ENCODE peak calls at places on chromosomes 11 and 22, in six cellular contexts. One of them, this sample, is unnamed.

GRCh38 chr22:49469896-49470740 is 357.6 kb downstream of the BRD1 start:
- DNase-seq in brain microvascular endothelial cell: no peak
- DNase-seq in cardiac muscle cell: no peak
- DNase-seq in Panc1: no peak
- DNase-seq in gastrocnemius medialis: no peak
- DNase-seq in AG04450: no peak
- DNase-seq in this sample: no peak

GRCh38 chr22:28923826-28924732 is 40.7 kb downstream of the ZNRF3 start:
- DNase-seq in brain microvascular endothelial cell: no peak
- DNase-seq in cardiac muscle cell: no peak
- DNase-seq in Panc1: no peak
- DNase-seq in gastrocnemius medialis: peak
- DNase-seq in AG04450: no peak
- DNase-seq in this sample: no peak

GRCh38 chr11:2772544-2773031 is 72.8 kb upstream of the KCNQ1OT1 start:
- DNase-seq in brain microvascular endothelial cell: peak
- DNase-seq in cardiac muscle cell: peak
- DNase-seq in Panc1: no peak
- DNase-seq in gastrocnemius medialis: no peak
- DNase-seq in AG04450: peak
- DNase-seq in this sample: no peak

GRCh38 chr11:72373163-72373562 is 61.2 kb downstream of the CLPB start:
- DNase-seq in brain microvascular endothelial cell: no peak
- DNase-seq in cardiac muscle cell: no peak
- DNase-seq in Panc1: no peak
- DNase-seq in gastrocnemius medialis: no peak
- DNase-seq in AG04450: no peak
- DNase-seq in this sample: no peak

GRCh38 chr11:121889168-121889567 is 226.8 kb downstream of the BLID start:
- DNase-seq in brain microvascular endothelial cell: no peak
- DNase-seq in cardiac muscle cell: no peak
- DNase-seq in Panc1: no peak
- DNase-seq in gastrocnemius medialis: no peak
- DNase-seq in AG04450: no peak
- DNase-seq in this sample: no peak

GRCh38 chr11:2787816-2788750 is 88.3 kb upstream of the KCNQ1OT1 start:
- DNase-seq in brain microvascular endothelial cell: no peak
- DNase-seq in cardiac muscle cell: no peak
- DNase-seq in Panc1: no peak
- DNase-seq in gastrocnemius medialis: no peak
- DNase-seq in AG04450: no peak
- DNase-seq in this sample: no peak

GRCh38 chr22:42560381-42560780 is 6.6 kb downstream of the SERHL2 start:
- DNase-seq in brain microvascular endothelial cell: no peak
- DNase-seq in cardiac muscle cell: no peak
- DNase-seq in Panc1: no peak
- DNase-seq in gastrocnemius medialis: no peak
- DNase-seq in AG04450: no peak
- DNase-seq in this sample: no peak

GRCh38 chr22:46084943-46085830 is 65.1 kb upstream of the PPARA start:
- DNase-seq in brain microvascular endothelial cell: no peak
- DNase-seq in cardiac muscle cell: peak
- DNase-seq in Panc1: no peak
- DNase-seq in gastrocnemius medialis: peak
- DNase-seq in AG04450: no peak
- DNase-seq in this sample: no peak

GRCh38 chr11:92122561-92122960 is 102.1 kb upstream of the FAT3 start:
- DNase-seq in brain microvascular endothelial cell: no peak
- DNase-seq in cardiac muscle cell: no peak
- DNase-seq in Panc1: no peak
- DNase-seq in gastrocnemius medialis: no peak
- DNase-seq in AG04450: no peak
- DNase-seq in this sample: no peak

GRCh38 chr11:63915961-63916836 is 765 bp downstream of the RCOR2 start:
- DNase-seq in brain microvascular endothelial cell: no peak
- DNase-seq in cardiac muscle cell: peak
- DNase-seq in Panc1: no peak
- DNase-seq in gastrocnemius medialis: no peak
- DNase-seq in AG04450: no peak
- DNase-seq in this sample: no peak

GRCh38 chr11:102289510-102290078 is 27.7 kb upstream of the BIRC3 start:
- DNase-seq in brain microvascular endothelial cell: no peak
- DNase-seq in cardiac muscle cell: no peak
- DNase-seq in Panc1: no peak
- DNase-seq in gastrocnemius medialis: no peak
- DNase-seq in AG04450: no peak
- DNase-seq in this sample: no peak

GRCh38 chr11:14370496-14370895 is 11.5 kb upstream of the RRAS2 start:
- DNase-seq in brain microvascular endothelial cell: no peak
- DNase-seq in cardiac muscle cell: no peak
- DNase-seq in Panc1: no peak
- DNase-seq in gastrocnemius medialis: no peak
- DNase-seq in AG04450: no peak
- DNase-seq in this sample: no peak

GRCh38 chr11:86902345-86902744 is 52.9 kb downstream of the FZD4 start:
- DNase-seq in brain microvascular endothelial cell: no peak
- DNase-seq in cardiac muscle cell: no peak
- DNase-seq in Panc1: no peak
- DNase-seq in gastrocnemius medialis: no peak
- DNase-seq in AG04450: no peak
- DNase-seq in this sample: no peak

GRCh38 chr11:64119748-64120147 is 46.2 kb downstream of the MACROD1 start:
- DNase-seq in brain microvascular endothelial cell: no peak
- DNase-seq in cardiac muscle cell: no peak
- DNase-seq in Panc1: no peak
- DNase-seq in gastrocnemius medialis: no peak
- DNase-seq in AG04450: no peak
- DNase-seq in this sample: no peak

GRCh38 chr11:16767957-16768356 is 29.5 kb downstream of the C11orf58 start:
- DNase-seq in brain microvascular endothelial cell: no peak
- DNase-seq in cardiac muscle cell: no peak
- DNase-seq in Panc1: no peak
- DNase-seq in gastrocnemius medialis: no peak
- DNase-seq in AG04450: no peak
- DNase-seq in this sample: no peak

GRCh38 chr11:17765381-17766359 is 31.1 kb downstream of the KCNC1 start:
- DNase-seq in brain microvascular endothelial cell: no peak
- DNase-seq in cardiac muscle cell: no peak
- DNase-seq in Panc1: no peak
- DNase-seq in gastrocnemius medialis: no peak
- DNase-seq in AG04450: no peak
- DNase-seq in this sample: no peak

GRCh38 chr11:107623183-107623582 is 32.2 kb downstream of the ELMOD1 start:
- DNase-seq in brain microvascular endothelial cell: no peak
- DNase-seq in cardiac muscle cell: no peak
- DNase-seq in Panc1: no peak
- DNase-seq in gastrocnemius medialis: no peak
- DNase-seq in AG04450: no peak
- DNase-seq in this sample: no peak

GRCh38 chr11:76835928-76836612 is 24.6 kb upstream of the ACER3 start:
- DNase-seq in brain microvascular endothelial cell: no peak
- DNase-seq in cardiac muscle cell: peak
- DNase-seq in Panc1: no peak
- DNase-seq in gastrocnemius medialis: no peak
- DNase-seq in AG04450: peak
- DNase-seq in this sample: peak

GRCh38 chr11:100640646-100641045 is 46.4 kb upstream of the ARHGAP42 start:
- DNase-seq in brain microvascular endothelial cell: no peak
- DNase-seq in cardiac muscle cell: no peak
- DNase-seq in Panc1: no peak
- DNase-seq in gastrocnemius medialis: no peak
- DNase-seq in AG04450: no peak
- DNase-seq in this sample: no peak

GRCh38 chr22:19896665-19897355 is 42.1 kb upstream of the GNB1L start:
- DNase-seq in brain microvascular endothelial cell: no peak
- DNase-seq in cardiac muscle cell: no peak
- DNase-seq in Panc1: no peak
- DNase-seq in gastrocnemius medialis: no peak
- DNase-seq in AG04450: no peak
- DNase-seq in this sample: no peak

GRCh38 chr11:11937433-11937832 is 71.0 kb downstream of the DKK3 start:
- DNase-seq in brain microvascular endothelial cell: no peak
- DNase-seq in cardiac muscle cell: peak
- DNase-seq in Panc1: no peak
- DNase-seq in gastrocnemius medialis: no peak
- DNase-seq in AG04450: no peak
- DNase-seq in this sample: no peak

DNA sequence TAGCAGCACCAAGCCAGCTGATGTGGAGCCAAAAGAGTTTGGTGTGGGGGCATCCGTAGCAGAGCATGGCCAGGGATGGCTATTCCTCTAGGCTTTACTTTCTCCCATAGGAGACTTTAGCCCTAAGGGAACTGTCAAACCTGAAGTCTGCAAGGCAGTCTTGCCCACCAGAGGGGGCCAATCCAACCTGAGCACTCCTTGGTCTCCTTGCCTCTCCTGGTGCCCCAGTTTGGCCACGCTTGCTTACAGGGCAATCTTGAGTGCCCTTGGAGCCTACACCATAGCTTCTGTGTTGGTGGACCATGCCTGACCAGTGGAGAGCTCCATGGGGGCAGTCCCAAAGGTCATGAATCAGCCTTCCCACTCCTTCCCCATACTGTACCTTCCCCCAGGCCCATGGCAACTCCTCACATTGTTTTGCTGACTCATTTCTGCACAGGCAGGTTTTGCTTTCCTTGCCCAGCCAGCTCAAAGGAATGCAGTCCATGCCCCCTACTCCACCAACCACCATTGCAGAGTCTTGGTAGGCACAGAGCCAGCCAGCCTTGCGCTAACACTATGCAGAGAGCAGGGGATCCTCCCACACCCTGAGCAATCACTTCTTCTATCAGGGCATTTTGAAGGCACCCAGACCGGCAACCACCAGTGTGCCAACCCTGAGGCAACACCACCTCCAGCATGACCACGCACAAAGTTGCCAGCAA is 1421.2 kb upstream of the RAG2 start:
- DNase-seq in brain microvascular endothelial cell: no peak
- DNase-seq in cardiac muscle cell: peak
- DNase-seq in Panc1: no peak
- DNase-seq in gastrocnemius medialis: no peak
- DNase-seq in AG04450: no peak
- DNase-seq in this sample: no peak
- TF ChIP-seq CTCF in brain microvascular endothelial cell: peak
- TF ChIP-seq CTCF in cardiac muscle cell: peak
- TF ChIP-seq CTCF in Panc1: no peak
- TF ChIP-seq CTCF in gastrocnemius medialis: no peak
- TF ChIP-seq CTCF in AG04450: no peak
- TF ChIP-seq CTCF in this sample: no peak

DNA sequence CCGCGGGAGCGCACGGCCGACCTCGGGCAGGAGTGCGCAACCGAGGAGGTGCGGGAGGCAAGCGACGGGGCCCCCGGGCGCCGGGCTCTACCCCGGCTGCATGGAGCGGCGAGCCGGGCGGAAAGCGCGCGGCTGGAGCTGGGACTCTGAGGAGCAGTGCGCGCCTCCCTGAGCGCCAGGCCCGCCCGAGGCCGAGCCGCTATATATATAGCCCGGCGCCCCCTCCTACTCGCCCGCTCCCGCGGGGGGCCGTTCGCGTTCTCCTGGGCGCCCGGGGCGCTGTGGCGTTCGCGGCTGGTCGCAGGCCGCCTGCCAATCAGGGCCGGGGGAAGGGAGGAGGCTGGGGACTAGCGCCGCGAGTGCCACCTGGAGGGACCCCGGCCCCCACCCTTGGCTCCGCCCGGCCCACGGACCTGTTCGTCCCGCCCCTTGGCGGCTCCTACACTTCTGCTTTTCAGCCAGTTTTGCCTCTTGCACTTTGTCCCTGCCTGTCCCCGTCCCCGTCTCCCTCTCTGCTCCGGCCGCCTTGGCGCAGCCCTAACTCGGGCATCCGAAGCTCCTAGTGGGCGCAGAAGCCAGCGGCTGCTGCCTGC is at the start of gene FGF4:
- DNase-seq in brain microvascular endothelial cell: no peak
- DNase-seq in cardiac muscle cell: no peak
- DNase-seq in Panc1: no peak
- DNase-seq in gastrocnemius medialis: no peak
- DNase-seq in AG04450: no peak
- DNase-seq in this sample: no peak
- H3K4me3 ChIP-seq in brain microvascular endothelial cell: no peak
- H3K4me3 ChIP-seq in cardiac muscle cell: peak
- H3K4me3 ChIP-seq in Panc1: no peak
- H3K4me3 ChIP-seq in gastrocnemius medialis: no peak
- H3K4me3 ChIP-seq in AG04450: no peak
- H3K4me3 ChIP-seq in this sample: no peak

GRCh38 chr22:43747877-43748276 is 64.2 kb downstream of the EFCAB6 start:
- DNase-seq in brain microvascular endothelial cell: no peak
- DNase-seq in cardiac muscle cell: no peak
- DNase-seq in Panc1: no peak
- DNase-seq in gastrocnemius medialis: no peak
- DNase-seq in AG04450: no peak
- DNase-seq in this sample: no peak
- TF ChIP-seq CTCF in brain microvascular endothelial cell: no peak
- TF ChIP-seq CTCF in cardiac muscle cell: no peak
- TF ChIP-seq CTCF in Panc1: peak
- TF ChIP-seq CTCF in gastrocnemius medialis: no peak
- TF ChIP-seq CTCF in AG04450: peak
- TF ChIP-seq CTCF in this sample: no peak

GRCh38 chr11:125165111-125165663 is 636 bp downstream of the PKNOX2 start:
- DNase-seq in brain microvascular endothelial cell: no peak
- DNase-seq in cardiac muscle cell: peak
- DNase-seq in Panc1: no peak
- DNase-seq in gastrocnemius medialis: no peak
- DNase-seq in AG04450: no peak
- DNase-seq in this sample: no peak

GRCh38 chr11:125164091-125164421 is 495 bp upstream of the PKNOX2 start:
- DNase-seq in brain microvascular endothelial cell: no peak
- DNase-seq in cardiac muscle cell: no peak
- DNase-seq in Panc1: no peak
- DNase-seq in gastrocnemius medialis: no peak
- DNase-seq in AG04450: no peak
- DNase-seq in this sample: no peak

GRCh38 chr11:125165664-125166346 is 1.3 kb downstream of the PKNOX2 start:
- DNase-seq in brain microvascular endothelial cell: no peak
- DNase-seq in cardiac muscle cell: peak
- DNase-seq in Panc1: no peak
- DNase-seq in gastrocnemius medialis: no peak
- DNase-seq in AG04450: no peak
- DNase-seq in this sample: no peak

GRCh38 chr11:125163431-125164011 is 1.0 kb upstream of the PKNOX2 start:
- DNase-seq in brain microvascular endothelial cell: no peak
- DNase-seq in cardiac muscle cell: no peak
- DNase-seq in Panc1: no peak
- DNase-seq in gastrocnemius medialis: no peak
- DNase-seq in AG04450: no peak
- DNase-seq in this sample: no peak

DNA sequence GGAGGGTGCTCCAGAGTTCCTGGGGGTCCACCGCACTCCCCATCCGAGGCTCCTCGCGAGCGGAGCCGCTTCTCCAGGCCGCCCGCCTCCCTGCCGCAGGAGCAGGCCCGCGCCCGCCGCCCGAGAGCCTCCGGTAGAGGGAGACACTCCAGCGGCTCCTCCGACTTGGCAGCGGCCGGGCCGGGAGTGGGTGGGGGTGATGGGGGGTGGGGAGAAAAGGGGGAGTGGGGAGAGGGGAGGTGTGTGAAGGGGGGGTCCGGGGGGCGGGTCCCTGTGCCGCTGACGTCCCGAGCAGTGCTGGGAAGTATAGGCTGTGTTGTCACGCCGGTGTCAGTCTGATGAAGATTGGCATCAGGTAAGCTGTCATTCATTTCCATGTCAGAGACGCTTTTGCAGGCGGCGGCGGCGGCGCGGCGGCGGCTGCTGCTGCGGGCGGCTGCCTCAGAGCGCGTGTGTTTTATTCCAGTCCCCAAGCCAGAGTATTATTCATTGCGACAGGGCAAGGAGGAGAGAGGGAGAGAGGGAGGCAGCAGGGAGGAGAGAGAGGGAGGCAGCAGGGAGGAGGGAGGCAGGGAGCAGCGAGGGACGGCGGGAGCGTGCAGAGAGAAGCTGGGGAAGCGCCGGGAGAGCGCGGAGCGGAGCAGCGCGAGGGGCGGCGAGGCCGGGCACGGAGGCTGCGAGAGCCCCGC is at the start of gene PKNOX2:
- DNase-seq in brain microvascular endothelial cell: peak
- DNase-seq in cardiac muscle cell: peak
- DNase-seq in Panc1: no peak
- DNase-seq in gastrocnemius medialis: peak
- DNase-seq in AG04450: no peak
- DNase-seq in this sample: no peak
- H3K4me3 ChIP-seq in brain microvascular endothelial cell: peak
- H3K4me3 ChIP-seq in cardiac muscle cell: peak
- H3K4me3 ChIP-seq in Panc1: peak
- H3K4me3 ChIP-seq in gastrocnemius medialis: peak
- H3K4me3 ChIP-seq in AG04450: peak
- H3K4me3 ChIP-seq in this sample: peak

This sample was measured in HFF-Myc.